ENCODE peak calls at places on chromosomes 16 and 17, in five cellular contexts. D is hepatocyte, R is transverse colon, X is stomach, N is ovary. V is an unnamed sample.

GRCh38 chr16:53369921-53370320 is 64.3 kb upstream of the RBL2 start:
- DNase-seq in D (no peak), R (no peak), X (no peak), N (no peak), V (no peak)

GRCh38 chr16:81442220-81442908 is 2.2 kb upstream of the CMIP start:
- DNase-seq in D (no peak), R (no peak), X (no peak), N (no peak), V (no peak)

GRCh38 chr16:81717662-81718189 is 61.4 kb upstream of the PLCG2 start:
- DNase-seq in D (no peak), R (no peak), X (no peak), N (no peak), V (no peak)

GRCh38 chr17:17681187-17681743 is at the start of gene RAI1:
- DNase-seq in D (peak; percentile 95), R (peak; percentile 80), X (peak; percentile 81), N (peak; percentile 90), V (peak; percentile 80)

GRCh38 chr17:2851615-2852014 is 55.4 kb downstream of the RAP1GAP2 start:
- DNase-seq in D (no peak), R (no peak), X (no peak), N (no peak), V (no peak)

GRCh38 chr17:65062168-65062915 is 5.8 kb upstream of the GNA13 start:
- DNase-seq in D (peak; percentile 43), R (peak; percentile 37), X (no peak), N (no peak), V (no peak)

GRCh38 chr17:73748521-73748920 is 104.3 kb upstream of the SDK2 start:
- DNase-seq in D (no peak), R (no peak), X (no peak), N (no peak), V (no peak)

GRCh38 chr17:61411114-61411943 is 11.7 kb downstream of the TBX2 start:
- DNase-seq in D (peak; percentile 79), R (peak; percentile 60), X (peak; percentile 51), N (peak; percentile 79), V (no peak)

GRCh38 chr16:84176192-84177053 is 10.4 kb downstream of the TAF1C start:
- DNase-seq in D (peak; percentile 8), R (no peak), X (no peak), N (peak; percentile 54), V (no peak)

GRCh38 chr17:6668727-6669425 is 17.3 kb downstream of the C17orf100 start:
- DNase-seq in D (no peak), R (no peak), X (no peak), N (no peak), V (no peak)

GRCh38 chr17:27984816-27985215 is 57.7 kb upstream of the NLK start:
- DNase-seq in D (no peak), R (no peak), X (no peak), N (no peak), V (no peak)

GRCh38 chr17:57152916-57153528 is 68.0 kb downstream of the AKAP1 start:
- DNase-seq in D (no peak), R (no peak), X (no peak), N (no peak), V (no peak)

GRCh38 chr17:49365667-49366066 is 3.6 kb upstream of the ZNF652 start:
- DNase-seq in D (peak; percentile 30), R (no peak), X (no peak), N (no peak), V (no peak)

GRCh38 chr16:86626966-86627365 is 48.6 kb downstream of the FOXL1 start:
- DNase-seq in D (no peak), R (no peak), X (no peak), N (no peak), V (no peak)

GRCh38 chr17:1554751-1555617 is 7.6 kb downstream of the PITPNA start:
- DNase-seq in D (no peak), R (no peak), X (no peak), N (no peak), V (no peak)

GRCh38 chr16:55661842-55662479 is 6.2 kb downstream of the SLC6A2 start:
- DNase-seq in D (no peak), R (no peak), X (no peak), N (no peak), V (no peak)

GRCh38 chr17:17156107-17156506 is 50.0 kb downstream of the PLD6 start:
- DNase-seq in D (no peak), R (no peak), X (no peak), N (no peak), V (no peak)

GRCh38 chr17:30352247-30352814 is 18.5 kb upstream of the TMIGD1 start:
- DNase-seq in D (no peak), R (no peak), X (no peak), N (no peak), V (no peak)

GRCh38 chr16:89004209-89004831 is 27.3 kb upstream of the CBFA2T3 start:
- DNase-seq in D (peak; percentile 39), R (no peak), X (no peak), N (peak; percentile 54), V (no peak)

GRCh38 chr17:38943607-38944006 is 18.2 kb downstream of the LASP1NB start:
- DNase-seq in D (no peak), R (no peak), X (no peak), N (no peak), V (no peak)

GRCh38 chr17:3935825-3936355 is 19.6 kb upstream of the P2RX1 start:
- DNase-seq in D (peak; percentile 45), R (no peak), X (no peak), N (no peak), V (no peak)

GRCh38 chr17:28570716-28571254 is 539 bp downstream of the PIGS start:
- DNase-seq in D (peak; percentile 67), R (peak; percentile 53), X (no peak), N (peak; percentile 50), V (no peak)

GRCh38 chr17:64732336-64733006 is 70.4 kb upstream of the SMURF2 start:
- DNase-seq in D (no peak), R (no peak), X (no peak), N (peak; percentile 66), V (no peak)

GRCh38 chr16:57728336-57729181 is 7.0 kb upstream of the KATNB1 start:
- DNase-seq in D (no peak), R (no peak), X (no peak), N (no peak), V (no peak)

GRCh38 chr16:9739301-9739700 is 442.9 kb downstream of the GRIN2A start:
- DNase-seq in D (no peak), R (no peak), X (no peak), N (no peak), V (no peak)

GRCh38 chr16:50160495-50161164 is 7.5 kb downstream of the TENT4B start:
- DNase-seq in D (no peak), R (no peak), X (no peak), N (no peak), V (no peak)

GRCh38 chr16:85057212-85057889 is 29.8 kb downstream of the KIAA0513 start:
- DNase-seq in D (peak; percentile 40), R (no peak), X (peak; percentile 42), N (no peak), V (no peak)

GRCh38 chr16:86288716-86289294 is 221.5 kb upstream of the FOXF1 start:
- DNase-seq in D (no peak), R (no peak), X (no peak), N (no peak), V (no peak)

GRCh38 chr17:57669671-57670529 is 75.2 kb downstream of the CCDC182 start:
- DNase-seq in D (no peak), R (no peak), X (no peak), N (no peak), V (no peak)

GRCh38 chr17:21298983-21299519 is 14.5 kb downstream of the MAP2K3 start:
- DNase-seq in D (no peak), R (no peak), X (no peak), N (no peak), V (no peak)

GRCh38 chr17:21298056-21298982 is 13.8 kb downstream of the MAP2K3 start:
- DNase-seq in D (no peak), R (no peak), X (no peak), N (no peak), V (peak; percentile 29)

GRCh38 chr17:21297026-21297520 is 12.6 kb downstream of the MAP2K3 start:
- DNase-seq in D (no peak), R (no peak), X (no peak), N (no peak), V (no peak)

GRCh38 chr17:21296097-21297025 is 11.8 kb downstream of the MAP2K3 start:
- DNase-seq in D (no peak), R (no peak), X (peak; percentile 73), N (no peak), V (peak; percentile 84)

GRCh38 chr17:21297597-21297996 is 13.1 kb downstream of the MAP2K3 start:
- DNase-seq in D (no peak), R (no peak), X (no peak), N (no peak), V (no peak)
- H3K4me1 ChIP-seq in D (no peaks in the 10 kb centered on the region), R (peaks cover 15% of the 10 kb centered on the region), X (peaks cover 18% of the 10 kb centered on the region), N (no peaks in the 10 kb centered on the region), V (no peaks in the 10 kb centered on the region)

GRCh38 chr16:3413730-3414379 is 12.8 kb downstream of the ZNF174 start:
- DNase-seq in D (no peak), R (no peak), X (no peak), N (no peak), V (no peak)

GRCh38 chr16:3408561-3409197 is 7.7 kb downstream of the ZNF174 start:
- DNase-seq in D (no peak), R (no peak), X (no peak), N (no peak), V (no peak)
- H3K9me3 ChIP-seq in D (peaks cover 60% of the 10 kb centered on the region), R (peaks cover 79% of the 10 kb centered on the region), X (peaks cover 100% of the 10 kb centered on the region), N (peaks cover 10% of the 10 kb centered on the region), V (no peaks in the 10 kb centered on the region)

GRCh38 chr17:47192549-47192948 is 3.5 kb upstream of the CDC27 start:
- DNase-seq in D (no peak), R (no peak), X (no peak), N (no peak), V (no peak)

GRCh38 chr17:47190770-47191169 is 1.7 kb upstream of the CDC27 start:
- DNase-seq in D (no peak), R (no peak), X (no peak), N (no peak), V (no peak)

GRCh38 chr17:47188266-47188665 is 829 bp downstream of the CDC27 start:
- DNase-seq in D (no peak), R (no peak), X (no peak), N (no peak), V (no peak)

GRCh38 chr17:47189732-47190621 is 882 bp upstream of the CDC27 start:
- DNase-seq in D (no peak), R (no peak), X (no peak), N (no peak), V (no peak)

GRCh38 chr17:47188799-47189731 is at the start of gene CDC27:
- DNase-seq in D (peak; percentile 99), R (peak; percentile 100), X (peak; percentile 100), N (peak; percentile 100), V (peak; percentile 100)
- H3K4me1 ChIP-seq in D (peaks cover 21% of the 10 kb centered on the region), R (peaks cover 39% of the 10 kb centered on the region), X (peaks cover 23% of the 10 kb centered on the region), N (peaks cover 3% of the 10 kb centered on the region), V (peaks cover 17% of the 10 kb centered on the region)

GRCh38 chr16:922051-922450 is 48.7 kb downstream of the LMF1 start:
- DNase-seq in D (no peak), R (no peak), X (no peak), N (no peak), V (peak; percentile 41)

GRCh38 chr16:924806-925205 is 46.0 kb downstream of the LMF1 start:
- DNase-seq in D (no peak), R (no peak), X (no peak), N (no peak), V (peak; percentile 11)

GRCh38 chr16:921321-921905 is 49.4 kb downstream of the LMF1 start:
- DNase-seq in D (no peak), R (no peak), X (no peak), N (no peak), V (no peak)

GRCh38 chr16:923184-923583 is 47.6 kb downstream of the LMF1 start:
- DNase-seq in D (no peak), R (no peak), X (no peak), N (no peak), V (peak; percentile 13)

GRCh38 chr16:924063-924462 is 46.7 kb downstream of the LMF1 start:
- DNase-seq in D (no peak), R (no peak), X (no peak), N (no peak), V (no peak)
- H3K9me3 ChIP-seq in D (no peaks in the 10 kb centered on the region), R (no peaks in the 10 kb centered on the region), X (peaks cover 7% of the 10 kb centered on the region), N (no peaks in the 10 kb centered on the region), V (no peaks in the 10 kb centered on the region)